ENCODE peak calls at places on chromosomes 7 and 10, in seven cellular contexts. U, Z, A, R, O, D and N are unnamed samples.
A peak's percentile ranks its signal among the peaks of the same experiment; 100 is the strongest.

GRCh38 chr10:110717830-110718595 is 73.9 kb downstream of the RBM20 start:
- DNase-seq in U (no peak), Z (no peak), A (no peak), R (no peak), O (no peak), D (no peak), N (no peak)

GRCh38 chr7:22121702-22122474 is 176.2 kb upstream of the CDCA7L start:
- DNase-seq in U (no peak), Z (no peak), A (no peak), R (no peak), O (no peak), D (no peak), N (no peak)

GRCh38 chr10:25552283-25552919 is 377.6 kb downstream of the GPR158 start:
- DNase-seq in U (no peak), Z (no peak), A (no peak), R (no peak), O (no peak), D (peak; percentile 56), N (no peak)

GRCh38 chr7:100827330-100828226 is at the start of gene EPHB4:
- DNase-seq in U (peak; percentile 12), Z (peak; percentile 13), A (no peak), R (no peak), O (peak; percentile 76), D (peak; percentile 62), N (peak; percentile 42)

GRCh38 chr7:157702311-157703023 is 365.7 kb downstream of the DNAJB6 start:
- DNase-seq in U (no peak), Z (no peak), A (peak; percentile 71), R (no peak), O (no peak), D (no peak), N (no peak)

GRCh38 chr7:824106-824505 is 8.2 kb upstream of the SUN1 start:
- DNase-seq in U (no peak), Z (no peak), A (no peak), R (no peak), O (no peak), D (no peak), N (no peak)

GRCh38 chr10:63409465-63410027 is 56.2 kb downstream of the JMJD1C start:
- DNase-seq in U (no peak), Z (no peak), A (no peak), R (no peak), O (no peak), D (no peak), N (no peak)

GRCh38 chr10:48523212-48523819 is 81.6 kb downstream of the ARHGAP22 start:
- DNase-seq in U (no peak), Z (no peak), A (no peak), R (no peak), O (no peak), D (peak; percentile 82), N (no peak)

GRCh38 chr10:49694466-49694865 is 15.0 kb downstream of the C10orf53 start:
- DNase-seq in U (no peak), Z (no peak), A (no peak), R (no peak), O (no peak), D (no peak), N (no peak)

GRCh38 chr10:126062132-126063032 is 166.0 kb downstream of the FANK1 start:
- DNase-seq in U (no peak), Z (no peak), A (peak; percentile 12), R (no peak), O (peak; percentile 95), D (peak; percentile 96), N (peak; percentile 67)

GRCh38 chr7:23267357-23267756 is 20.8 kb downstream of the GPNMB start:
- DNase-seq in U (no peak), Z (no peak), A (no peak), R (no peak), O (no peak), D (no peak), N (no peak)

GRCh38 chr10:60978287-60979115 is 34.5 kb upstream of the RHOBTB1 start:
- DNase-seq in U (no peak), Z (no peak), A (no peak), R (no peak), O (peak; percentile 84), D (no peak), N (no peak)

GRCh38 chr7:100171087-100171681 is 2.8 kb upstream of the GAL3ST4 start:
- DNase-seq in U (no peak), Z (no peak), A (no peak), R (no peak), O (no peak), D (no peak), N (no peak)

GRCh38 chr7:26279405-26279804 is 12.3 kb upstream of the SNX10 start:
- DNase-seq in U (no peak), Z (no peak), A (no peak), R (no peak), O (peak; percentile 86), D (no peak), N (no peak)

GRCh38 chr10:24718031-24718855 is 5.4 kb downstream of the ARHGAP21 start:
- DNase-seq in U (no peak), Z (no peak), A (no peak), R (no peak), O (no peak), D (no peak), N (no peak)

GRCh38 chr7:116780521-116780920 is 81.9 kb upstream of the CAPZA2 start:
- DNase-seq in U (no peak), Z (no peak), A (no peak), R (no peak), O (no peak), D (no peak), N (no peak)

GRCh38 chr10:124640056-124640455 is 104.1 kb downstream of the FAM53B start:
- DNase-seq in U (no peak), Z (no peak), A (no peak), R (no peak), O (no peak), D (no peak), N (no peak)

GRCh38 chr10:117004238-117004626 is 755 bp downstream of the SHTN1 start:
- DNase-seq in U (no peak), Z (no peak), A (no peak), R (no peak), O (peak; percentile 79), D (no peak), N (no peak)

GRCh38 chr7:149776848-149777407 is 3.5 kb upstream of the ZNF467 start:
- DNase-seq in U (no peak), Z (no peak), A (no peak), R (no peak), O (no peak), D (no peak), N (no peak)